ENCODE peak calls at places on chromosomes 2 and 18, in ten cellular contexts. One of them, this sample, is unnamed.

GRCh38 chr2:240820014-240820606 is at the start of gene KIF1A:
- DNase-seq in stimulated activated CD8-positive, alpha-beta memory T cell treated with anti-CD3 and anti-CD28 coated beads, Interleukin-15, amount 100 ng/mL, for 24 hours: no peak
- DNase-seq in fibroblast of pulmonary artery: no peak
- DNase-seq in NCI-H1092 treated with DMSO at 0.1 percent for 48 hours: peak; percentile 84
- DNase-seq in Right ventricle myocardium superior: no peak
- DNase-seq in NAMALWA: no peak
- DNase-seq in GM03348: no peak
- DNase-seq in Peyer's patch: no peak
- DNase-seq in activated CD8-positive, alpha-beta T cell treated with anti-CD3 and anti-CD28 coated beads, Interleukin-2, amount 10 ng/mL, durations not matched to agents 7 days and 5 days: no peak
- DNase-seq in activated T-cell treated with anti-CD3 and anti-CD28 coated beads, Interleukin-2, amount 50 U/mL, for 72 hours: peak; percentile 62
- DNase-seq in this sample: no peak

GRCh38 chr2:88055049-88055435 is 541 bp downstream of the KRCC1 start:
- DNase-seq in stimulated activated CD8-positive, alpha-beta memory T cell treated with anti-CD3 and anti-CD28 coated beads, Interleukin-15, amount 100 ng/mL, for 24 hours: no peak
- DNase-seq in fibroblast of pulmonary artery: peak; percentile 48
- DNase-seq in NCI-H1092 treated with DMSO at 0.1 percent for 48 hours: peak; percentile 52
- DNase-seq in Right ventricle myocardium superior: no peak
- DNase-seq in NAMALWA: no peak
- DNase-seq in GM03348: peak; percentile 37
- DNase-seq in Peyer's patch: no peak
- DNase-seq in activated CD8-positive, alpha-beta T cell treated with anti-CD3 and anti-CD28 coated beads, Interleukin-2, amount 10 ng/mL, durations not matched to agents 7 days and 5 days: no peak
- DNase-seq in activated T-cell treated with anti-CD3 and anti-CD28 coated beads, Interleukin-2, amount 50 U/mL, for 72 hours: no peak
- DNase-seq in this sample: no peak

GRCh38 chr2:86286518-86286917 is 50.9 kb downstream of the REEP1 start:
- DNase-seq in stimulated activated CD8-positive, alpha-beta memory T cell treated with anti-CD3 and anti-CD28 coated beads, Interleukin-15, amount 100 ng/mL, for 24 hours: no peak
- DNase-seq in fibroblast of pulmonary artery: no peak
- DNase-seq in NCI-H1092 treated with DMSO at 0.1 percent for 48 hours: no peak
- DNase-seq in Right ventricle myocardium superior: no peak
- DNase-seq in NAMALWA: no peak
- DNase-seq in GM03348: no peak
- DNase-seq in Peyer's patch: no peak
- DNase-seq in activated CD8-positive, alpha-beta T cell treated with anti-CD3 and anti-CD28 coated beads, Interleukin-2, amount 10 ng/mL, durations not matched to agents 7 days and 5 days: no peak
- DNase-seq in activated T-cell treated with anti-CD3 and anti-CD28 coated beads, Interleukin-2, amount 50 U/mL, for 72 hours: no peak
- DNase-seq in this sample: no peak

GRCh38 chr2:57180678-57181077 is 865.9 kb upstream of the VRK2 start:
- DNase-seq in stimulated activated CD8-positive, alpha-beta memory T cell treated with anti-CD3 and anti-CD28 coated beads, Interleukin-15, amount 100 ng/mL, for 24 hours: no peak
- DNase-seq in fibroblast of pulmonary artery: no peak
- DNase-seq in NCI-H1092 treated with DMSO at 0.1 percent for 48 hours: no peak
- DNase-seq in Right ventricle myocardium superior: no peak
- DNase-seq in NAMALWA: no peak
- DNase-seq in GM03348: no peak
- DNase-seq in Peyer's patch: no peak
- DNase-seq in activated CD8-positive, alpha-beta T cell treated with anti-CD3 and anti-CD28 coated beads, Interleukin-2, amount 10 ng/mL, durations not matched to agents 7 days and 5 days: no peak
- DNase-seq in activated T-cell treated with anti-CD3 and anti-CD28 coated beads, Interleukin-2, amount 50 U/mL, for 72 hours: no peak
- DNase-seq in this sample: no peak

GRCh38 chr2:43178602-43179542 is 47.5 kb downstream of the ZFP36L2 start:
- DNase-seq in stimulated activated CD8-positive, alpha-beta memory T cell treated with anti-CD3 and anti-CD28 coated beads, Interleukin-15, amount 100 ng/mL, for 24 hours: no peak
- DNase-seq in fibroblast of pulmonary artery: peak; percentile 92
- DNase-seq in NCI-H1092 treated with DMSO at 0.1 percent for 48 hours: peak; percentile 73
- DNase-seq in Right ventricle myocardium superior: peak; percentile 83
- DNase-seq in NAMALWA: no peak
- DNase-seq in GM03348: peak; percentile 92
- DNase-seq in Peyer's patch: no peak
- DNase-seq in activated CD8-positive, alpha-beta T cell treated with anti-CD3 and anti-CD28 coated beads, Interleukin-2, amount 10 ng/mL, durations not matched to agents 7 days and 5 days: no peak
- DNase-seq in activated T-cell treated with anti-CD3 and anti-CD28 coated beads, Interleukin-2, amount 50 U/mL, for 72 hours: peak; percentile 52
- DNase-seq in this sample: no peak

GRCh38 chr2:223884399-223884798 is 47.0 kb upstream of the AP1S3 start:
- DNase-seq in stimulated activated CD8-positive, alpha-beta memory T cell treated with anti-CD3 and anti-CD28 coated beads, Interleukin-15, amount 100 ng/mL, for 24 hours: no peak
- DNase-seq in fibroblast of pulmonary artery: peak; percentile 40
- DNase-seq in NCI-H1092 treated with DMSO at 0.1 percent for 48 hours: no peak
- DNase-seq in Right ventricle myocardium superior: no peak
- DNase-seq in NAMALWA: no peak
- DNase-seq in GM03348: peak; percentile 28
- DNase-seq in Peyer's patch: no peak
- DNase-seq in activated CD8-positive, alpha-beta T cell treated with anti-CD3 and anti-CD28 coated beads, Interleukin-2, amount 10 ng/mL, durations not matched to agents 7 days and 5 days: no peak
- DNase-seq in activated T-cell treated with anti-CD3 and anti-CD28 coated beads, Interleukin-2, amount 50 U/mL, for 72 hours: no peak
- DNase-seq in this sample: no peak

GRCh38 chr2:230796280-230796862 is 68.4 kb upstream of the ITM2C start:
- DNase-seq in stimulated activated CD8-positive, alpha-beta memory T cell treated with anti-CD3 and anti-CD28 coated beads, Interleukin-15, amount 100 ng/mL, for 24 hours: no peak
- DNase-seq in fibroblast of pulmonary artery: peak; percentile 18
- DNase-seq in NCI-H1092 treated with DMSO at 0.1 percent for 48 hours: no peak
- DNase-seq in Right ventricle myocardium superior: no peak
- DNase-seq in NAMALWA: no peak
- DNase-seq in GM03348: peak; percentile 53
- DNase-seq in Peyer's patch: no peak
- DNase-seq in activated CD8-positive, alpha-beta T cell treated with anti-CD3 and anti-CD28 coated beads, Interleukin-2, amount 10 ng/mL, durations not matched to agents 7 days and 5 days: no peak
- DNase-seq in activated T-cell treated with anti-CD3 and anti-CD28 coated beads, Interleukin-2, amount 50 U/mL, for 72 hours: no peak
- DNase-seq in this sample: no peak

GRCh38 chr18:26309283-26309682 is 83.0 kb downstream of the TAF4B start:
- DNase-seq in stimulated activated CD8-positive, alpha-beta memory T cell treated with anti-CD3 and anti-CD28 coated beads, Interleukin-15, amount 100 ng/mL, for 24 hours: no peak
- DNase-seq in fibroblast of pulmonary artery: peak; percentile 69
- DNase-seq in NCI-H1092 treated with DMSO at 0.1 percent for 48 hours: no peak
- DNase-seq in Right ventricle myocardium superior: no peak
- DNase-seq in NAMALWA: no peak
- DNase-seq in GM03348: peak; percentile 76
- DNase-seq in Peyer's patch: no peak
- DNase-seq in activated CD8-positive, alpha-beta T cell treated with anti-CD3 and anti-CD28 coated beads, Interleukin-2, amount 10 ng/mL, durations not matched to agents 7 days and 5 days: no peak
- DNase-seq in activated T-cell treated with anti-CD3 and anti-CD28 coated beads, Interleukin-2, amount 50 U/mL, for 72 hours: no peak
- DNase-seq in this sample: no peak

GRCh38 chr18:62828852-62829251 is 113.5 kb downstream of the PHLPP1 start:
- DNase-seq in stimulated activated CD8-positive, alpha-beta memory T cell treated with anti-CD3 and anti-CD28 coated beads, Interleukin-15, amount 100 ng/mL, for 24 hours: no peak
- DNase-seq in fibroblast of pulmonary artery: no peak
- DNase-seq in NCI-H1092 treated with DMSO at 0.1 percent for 48 hours: no peak
- DNase-seq in Right ventricle myocardium superior: no peak
- DNase-seq in NAMALWA: no peak
- DNase-seq in GM03348: no peak
- DNase-seq in Peyer's patch: no peak
- DNase-seq in activated CD8-positive, alpha-beta T cell treated with anti-CD3 and anti-CD28 coated beads, Interleukin-2, amount 10 ng/mL, durations not matched to agents 7 days and 5 days: no peak
- DNase-seq in activated T-cell treated with anti-CD3 and anti-CD28 coated beads, Interleukin-2, amount 50 U/mL, for 72 hours: no peak
- DNase-seq in this sample: no peak

GRCh38 chr2:85799215-85799956 is 45.6 kb downstream of the ATOH8 start:
- DNase-seq in stimulated activated CD8-positive, alpha-beta memory T cell treated with anti-CD3 and anti-CD28 coated beads, Interleukin-15, amount 100 ng/mL, for 24 hours: no peak
- DNase-seq in fibroblast of pulmonary artery: no peak
- DNase-seq in NCI-H1092 treated with DMSO at 0.1 percent for 48 hours: no peak
- DNase-seq in Right ventricle myocardium superior: peak; percentile 69
- DNase-seq in NAMALWA: no peak
- DNase-seq in GM03348: no peak
- DNase-seq in Peyer's patch: no peak
- DNase-seq in activated CD8-positive, alpha-beta T cell treated with anti-CD3 and anti-CD28 coated beads, Interleukin-2, amount 10 ng/mL, durations not matched to agents 7 days and 5 days: no peak
- DNase-seq in activated T-cell treated with anti-CD3 and anti-CD28 coated beads, Interleukin-2, amount 50 U/mL, for 72 hours: peak; percentile 27
- DNase-seq in this sample: no peak

GRCh38 chr2:40579247-40579646 is 127.4 kb upstream of the SLC8A1 start:
- DNase-seq in stimulated activated CD8-positive, alpha-beta memory T cell treated with anti-CD3 and anti-CD28 coated beads, Interleukin-15, amount 100 ng/mL, for 24 hours: no peak
- DNase-seq in fibroblast of pulmonary artery: no peak
- DNase-seq in NCI-H1092 treated with DMSO at 0.1 percent for 48 hours: no peak
- DNase-seq in Right ventricle myocardium superior: no peak
- DNase-seq in NAMALWA: no peak
- DNase-seq in GM03348: peak; percentile 26
- DNase-seq in Peyer's patch: no peak
- DNase-seq in activated CD8-positive, alpha-beta T cell treated with anti-CD3 and anti-CD28 coated beads, Interleukin-2, amount 10 ng/mL, durations not matched to agents 7 days and 5 days: no peak
- DNase-seq in activated T-cell treated with anti-CD3 and anti-CD28 coated beads, Interleukin-2, amount 50 U/mL, for 72 hours: no peak
- DNase-seq in this sample: no peak

GRCh38 chr2:143121957-143122356 is 7.3 kb upstream of the ARHGAP15 start:
- DNase-seq in stimulated activated CD8-positive, alpha-beta memory T cell treated with anti-CD3 and anti-CD28 coated beads, Interleukin-15, amount 100 ng/mL, for 24 hours: no peak
- DNase-seq in fibroblast of pulmonary artery: no peak
- DNase-seq in NCI-H1092 treated with DMSO at 0.1 percent for 48 hours: no peak
- DNase-seq in Right ventricle myocardium superior: no peak
- DNase-seq in NAMALWA: no peak
- DNase-seq in GM03348: no peak
- DNase-seq in Peyer's patch: no peak
- DNase-seq in activated CD8-positive, alpha-beta T cell treated with anti-CD3 and anti-CD28 coated beads, Interleukin-2, amount 10 ng/mL, durations not matched to agents 7 days and 5 days: no peak
- DNase-seq in activated T-cell treated with anti-CD3 and anti-CD28 coated beads, Interleukin-2, amount 50 U/mL, for 72 hours: no peak
- DNase-seq in this sample: no peak

GRCh38 chr18:50473896-50474295 is 86.0 kb upstream of the MAPK4 start:
- DNase-seq in stimulated activated CD8-positive, alpha-beta memory T cell treated with anti-CD3 and anti-CD28 coated beads, Interleukin-15, amount 100 ng/mL, for 24 hours: no peak
- DNase-seq in fibroblast of pulmonary artery: no peak
- DNase-seq in NCI-H1092 treated with DMSO at 0.1 percent for 48 hours: peak; percentile 91
- DNase-seq in Right ventricle myocardium superior: no peak
- DNase-seq in NAMALWA: no peak
- DNase-seq in GM03348: no peak
- DNase-seq in Peyer's patch: no peak
- DNase-seq in activated CD8-positive, alpha-beta T cell treated with anti-CD3 and anti-CD28 coated beads, Interleukin-2, amount 10 ng/mL, durations not matched to agents 7 days and 5 days: no peak
- DNase-seq in activated T-cell treated with anti-CD3 and anti-CD28 coated beads, Interleukin-2, amount 50 U/mL, for 72 hours: no peak
- DNase-seq in this sample: no peak

GRCh38 chr18:48950536-48951447 is at the start of gene SMAD7:
- DNase-seq in stimulated activated CD8-positive, alpha-beta memory T cell treated with anti-CD3 and anti-CD28 coated beads, Interleukin-15, amount 100 ng/mL, for 24 hours: no peak
- DNase-seq in fibroblast of pulmonary artery: peak; percentile 41
- DNase-seq in NCI-H1092 treated with DMSO at 0.1 percent for 48 hours: peak; percentile 65
- DNase-seq in Right ventricle myocardium superior: no peak
- DNase-seq in NAMALWA: peak; percentile 78
- DNase-seq in GM03348: peak; percentile 27
- DNase-seq in Peyer's patch: no peak
- DNase-seq in activated CD8-positive, alpha-beta T cell treated with anti-CD3 and anti-CD28 coated beads, Interleukin-2, amount 10 ng/mL, durations not matched to agents 7 days and 5 days: no peak
- DNase-seq in activated T-cell treated with anti-CD3 and anti-CD28 coated beads, Interleukin-2, amount 50 U/mL, for 72 hours: no peak
- DNase-seq in this sample: no peak

GRCh38 chr2:177842243-177842642 is 230.3 kb downstream of the PDE11A start:
- DNase-seq in stimulated activated CD8-positive, alpha-beta memory T cell treated with anti-CD3 and anti-CD28 coated beads, Interleukin-15, amount 100 ng/mL, for 24 hours: no peak
- DNase-seq in fibroblast of pulmonary artery: no peak
- DNase-seq in NCI-H1092 treated with DMSO at 0.1 percent for 48 hours: no peak
- DNase-seq in Right ventricle myocardium superior: no peak
- DNase-seq in NAMALWA: no peak
- DNase-seq in GM03348: no peak
- DNase-seq in Peyer's patch: no peak
- DNase-seq in activated CD8-positive, alpha-beta T cell treated with anti-CD3 and anti-CD28 coated beads, Interleukin-2, amount 10 ng/mL, durations not matched to agents 7 days and 5 days: no peak
- DNase-seq in activated T-cell treated with anti-CD3 and anti-CD28 coated beads, Interleukin-2, amount 50 U/mL, for 72 hours: no peak
- DNase-seq in this sample: no peak

GRCh38 chr18:44742741-44743311 is 62.1 kb downstream of the SETBP1 start:
- DNase-seq in stimulated activated CD8-positive, alpha-beta memory T cell treated with anti-CD3 and anti-CD28 coated beads, Interleukin-15, amount 100 ng/mL, for 24 hours: no peak
- DNase-seq in fibroblast of pulmonary artery: peak; percentile 30
- DNase-seq in NCI-H1092 treated with DMSO at 0.1 percent for 48 hours: peak; percentile 99
- DNase-seq in Right ventricle myocardium superior: peak; percentile 57
- DNase-seq in NAMALWA: no peak
- DNase-seq in GM03348: peak; percentile 80
- DNase-seq in Peyer's patch: no peak
- DNase-seq in activated CD8-positive, alpha-beta T cell treated with anti-CD3 and anti-CD28 coated beads, Interleukin-2, amount 10 ng/mL, durations not matched to agents 7 days and 5 days: no peak
- DNase-seq in activated T-cell treated with anti-CD3 and anti-CD28 coated beads, Interleukin-2, amount 50 U/mL, for 72 hours: no peak
- DNase-seq in this sample: no peak

GRCh38 chr18:9017900-9018217 is 84.6 kb upstream of the NDUFV2 start:
- DNase-seq in stimulated activated CD8-positive, alpha-beta memory T cell treated with anti-CD3 and anti-CD28 coated beads, Interleukin-15, amount 100 ng/mL, for 24 hours: no peak
- DNase-seq in fibroblast of pulmonary artery: no peak
- DNase-seq in NCI-H1092 treated with DMSO at 0.1 percent for 48 hours: no peak
- DNase-seq in Right ventricle myocardium superior: no peak
- DNase-seq in NAMALWA: no peak
- DNase-seq in GM03348: no peak
- DNase-seq in Peyer's patch: no peak
- DNase-seq in activated CD8-positive, alpha-beta T cell treated with anti-CD3 and anti-CD28 coated beads, Interleukin-2, amount 10 ng/mL, durations not matched to agents 7 days and 5 days: no peak
- DNase-seq in activated T-cell treated with anti-CD3 and anti-CD28 coated beads, Interleukin-2, amount 50 U/mL, for 72 hours: no peak
- DNase-seq in this sample: no peak